ENCODE peak calls at places on chromosome 2, in seven cellular contexts. A is heart right ventricle, P is fibroblast of pulmonary artery, K is PC-9, T is thyroid gland, C is left lung, M is mucosa of descending colon. V is an unnamed sample.

GRCh38 chr2:239040152-239040761 is 192.4 kb downstream of the TWIST2 start:
- DNase-seq in A (no peak), P (no peak), K (no peak), T (no peak), C (no peak), M (peak), V (no peak)

GRCh38 chr2:162838141-162838500 is 446 bp downstream of the KCNH7 start:
- DNase-seq in A (no peak), P (no peak), K (no peak), T (peak), C (no peak), M (no peak), V (no peak)

GRCh38 chr2:19158899-19159298 is 199.5 kb downstream of the OSR1 start:
- DNase-seq in A (no peak), P (no peak), K (no peak), T (no peak), C (no peak), M (no peak), V (no peak)

GRCh38 chr2:127173073-127173472 is 47.0 kb downstream of the CYP27C1 start:
- DNase-seq in A (peak), P (peak), K (no peak), T (no peak), C (no peak), M (no peak), V (no peak)

GRCh38 chr2:219183151-219183757 is 5.2 kb downstream of the RETREG2 start:
- DNase-seq in A (no peak), P (no peak), K (no peak), T (no peak), C (no peak), M (no peak), V (no peak)

GRCh38 chr2:71785550-71785951 is 332.2 kb downstream of the DYSF start:
- DNase-seq in A (peak), P (no peak), K (no peak), T (no peak), C (no peak), M (no peak), V (no peak)

GRCh38 chr2:9300214-9300613 is 93.6 kb downstream of the ASAP2 start:
- DNase-seq in A (no peak), P (no peak), K (no peak), T (no peak), C (no peak), M (no peak), V (no peak)

GRCh38 chr2:190017837-190018236 is 44.7 kb downstream of the MSTN start:
- DNase-seq in A (no peak), P (no peak), K (no peak), T (no peak), C (no peak), M (no peak), V (no peak)

GRCh38 chr2:147051248-147051647 is 793.6 kb upstream of the ACVR2A start:
- DNase-seq in A (no peak), P (peak), K (no peak), T (no peak), C (no peak), M (no peak), V (no peak)

GRCh38 chr2:138846216-138846821 is 66.1 kb upstream of the NXPH2 start:
- DNase-seq in A (no peak), P (peak), K (peak), T (no peak), C (no peak), M (no peak), V (no peak)

GRCh38 chr2:149745396-149745925 is 157.9 kb upstream of the MMADHC start:
- DNase-seq in A (no peak), P (no peak), K (no peak), T (no peak), C (no peak), M (no peak), V (no peak)

GRCh38 chr2:233831011-233831721 is 23.2 kb downstream of the HJURP start:
- DNase-seq in A (no peak), P (no peak), K (no peak), T (no peak), C (no peak), M (no peak), V (no peak)

GRCh38 chr2:169999041-169999440 is 171.8 kb downstream of the UBR3 start:
- DNase-seq in A (no peak), P (no peak), K (no peak), T (no peak), C (no peak), M (no peak), V (no peak)

GRCh38 chr2:37350034-37350433 is 5.6 kb downstream of the QPCT start:
- DNase-seq in A (no peak), P (no peak), K (peak), T (peak), C (no peak), M (peak), V (no peak)

DNA sequence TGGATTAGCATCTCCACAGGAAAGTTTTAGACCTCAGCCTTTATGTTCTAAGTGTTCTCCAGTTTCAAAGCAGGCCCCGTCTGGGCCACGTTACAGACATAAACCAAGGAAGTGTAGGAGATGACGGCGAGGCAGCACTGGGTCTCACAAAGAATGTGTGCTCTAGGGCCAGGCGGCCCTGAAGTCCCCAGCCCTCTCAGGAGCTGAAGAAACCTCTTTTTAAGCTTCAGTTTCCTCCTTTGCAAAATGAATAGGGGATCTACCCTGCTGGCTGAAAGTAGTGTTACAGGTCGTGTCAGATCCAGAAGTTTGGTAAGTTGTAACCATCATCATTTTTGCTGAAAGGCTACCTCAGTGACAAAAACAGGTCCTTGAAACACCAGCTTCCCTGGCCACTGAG is 81.7 kb downstream of the SPRED2 start:
- DNase-seq in A (no peak), P (no peak), K (no peak), T (no peak), C (no peak), M (no peak), V (no peak)
- TF ChIP-seq CTCF in A (no peak), P (peak), K (peak), T (no peak), C (peak), M (no peak), V (peak)

GRCh38 chr2:38465789-38466127 is 88.7 kb upstream of the ATL2 start:
- DNase-seq in A (peak), P (peak), K (peak), T (peak), C (no peak), M (no peak), V (peak)
- TF ChIP-seq CTCF in A (peak), P (peak), K (peak), T (peak), C (peak), M (peak), V (peak)

DNA sequence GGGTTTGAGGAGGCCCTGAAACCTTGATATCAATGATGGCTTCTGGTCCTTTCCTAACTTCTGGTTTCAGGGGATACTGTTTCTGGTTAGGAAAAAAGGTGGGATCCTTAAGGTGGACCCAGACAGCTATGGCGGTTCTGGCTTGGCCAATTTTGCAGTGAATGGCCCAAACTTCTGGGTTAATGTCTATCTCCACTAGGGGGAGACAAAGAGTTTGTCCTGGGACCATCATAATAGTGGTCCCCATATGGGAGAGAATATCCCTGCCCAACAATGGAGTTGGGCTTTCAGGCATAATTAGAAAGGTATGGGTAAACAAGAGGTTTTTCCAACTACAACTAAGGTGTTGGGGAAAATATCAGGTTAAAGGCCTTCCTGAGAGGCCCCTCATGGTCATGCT is 273.5 kb downstream of the CALCRL start:
- DNase-seq in A (no peak), P (peak), K (no peak), T (no peak), C (no peak), M (no peak), V (no peak)
- TF ChIP-seq CTCF in A (no peak), P (peak), K (peak), T (no peak), C (no peak), M (no peak), V (peak)

DNA sequence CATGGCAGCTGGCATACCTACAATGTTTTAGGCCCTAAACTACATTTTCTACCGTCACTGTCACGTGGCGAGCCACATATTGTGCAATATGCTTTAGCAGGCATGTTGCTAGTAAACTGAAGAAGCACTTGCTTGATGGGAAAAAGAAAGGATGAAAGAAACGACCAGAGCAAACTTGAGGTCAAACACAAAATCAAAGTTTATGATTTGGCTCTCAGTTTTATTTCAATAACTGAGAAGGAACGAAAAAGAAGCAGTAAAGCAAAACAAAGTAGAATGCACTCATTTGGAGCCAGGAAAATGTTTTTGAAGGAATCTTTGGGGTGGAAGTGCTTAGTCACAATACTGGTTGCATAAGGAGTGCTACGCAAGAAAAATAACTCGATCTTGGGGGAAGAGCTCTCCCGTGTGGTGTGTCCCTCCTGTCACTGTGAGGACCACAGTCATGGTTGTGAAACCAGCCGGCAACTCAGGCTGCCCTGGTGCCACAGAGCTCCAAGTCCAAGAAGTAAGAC is 349.8 kb downstream of the RBM43 start:
- DNase-seq in A (peak), P (peak), K (peak), T (peak), C (peak), M (no peak), V (no peak)
- TF ChIP-seq CTCF in A (peak), P (peak), K (peak), T (peak), C (no peak), M (no peak), V (no peak)

GRCh38 chr2:205872716-205873115 is 190.4 kb downstream of the NRP2 start:
- DNase-seq in A (no peak), P (no peak), K (no peak), T (no peak), C (no peak), M (no peak), V (no peak)
- TF ChIP-seq CTCF in A (no peak), P (no peak), K (no peak), T (no peak), C (no peak), M (no peak), V (no peak)

DNA sequence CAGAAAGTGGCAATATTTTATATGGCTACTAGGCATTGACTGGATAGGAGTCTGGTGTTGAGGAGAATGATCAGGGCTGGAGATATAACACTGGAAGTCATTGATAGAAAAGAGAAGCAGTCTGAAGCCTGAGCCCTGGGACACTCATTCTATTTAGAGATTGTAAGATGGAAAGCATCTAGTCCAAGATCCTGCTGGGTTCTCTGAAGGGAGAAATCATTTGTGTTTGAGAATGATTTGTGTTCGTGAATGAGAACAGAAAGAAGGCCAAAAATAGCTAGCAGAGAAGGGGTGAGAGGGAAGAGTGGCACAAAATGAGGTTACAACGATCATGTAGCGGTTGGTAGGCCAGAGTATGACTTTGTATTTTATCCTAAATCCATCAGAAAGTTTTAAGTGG is 7.6 kb upstream of the ALS2 start:
- DNase-seq in A (no peak), P (no peak), K (no peak), T (no peak), C (no peak), M (no peak), V (no peak)
- TF ChIP-seq CTCF in A (no peak), P (no peak), K (no peak), T (no peak), C (no peak), M (no peak), V (no peak)

GRCh38 chr2:52810460-52810859 is 957.1 kb upstream of the CHAC2 start:
- DNase-seq in A (no peak), P (peak), K (peak), T (no peak), C (no peak), M (no peak), V (no peak)
- TF ChIP-seq CTCF in A (peak), P (peak), K (peak), T (no peak), C (no peak), M (no peak), V (no peak)